ENCODE peak calls at places on chromosomes 4 and X, in seven cellular contexts. N is brain microvascular endothelial cell, S is pancreas, V is lung, M is tibial artery, E is astrocyte of the cerebellum, C is psoas muscle. P is an unnamed sample.

GRCh38 chr4:147049940-147050852 is 104.5 kb upstream of the TTC29 start:
- DNase-seq in N (peak; percentile 3), S (no peak), V (peak; percentile 32), M (no peak), E (no peak), C (no peak), P (peak; percentile 63)

GRCh38 chr4:69849969-69850368 is 10.0 kb downstream of the SULT1E1 start:
- DNase-seq in N (no peak), S (no peak), V (no peak), M (no peak), E (no peak), C (no peak), P (no peak)

GRCh38 chrX:27918799-27919198 is 62.5 kb downstream of the DCAF8L1 start:
- DNase-seq in N (no peak), S (no peak), V (no peak), M (no peak), E (peak; percentile 4), C (no peak), P (peak; percentile 42)

GRCh38 chr4:184664445-184665210 is 15.1 kb downstream of the PRIMPOL start:
- DNase-seq in N (no peak), S (no peak), V (no peak), M (no peak), E (no peak), C (no peak), P (peak; percentile 36)

GRCh38 chr4:6331018-6331417 is 61.4 kb downstream of the WFS1 start:
- DNase-seq in N (no peak), S (no peak), V (no peak), M (no peak), E (no peak), C (peak; percentile 30), P (peak; percentile 35)

GRCh38 chr4:5891563-5892320 is 1.1 kb downstream of the CRMP1 start:
- DNase-seq in N (no peak), S (no peak), V (no peak), M (no peak), E (no peak), C (no peak), P (no peak)

GRCh38 chr4:5890063-5890727 is 2.7 kb downstream of the CRMP1 start:
- DNase-seq in N (no peak), S (no peak), V (no peak), M (no peak), E (no peak), C (no peak), P (no peak)

GRCh38 chrX:100263650-100264049 is 146.4 kb downstream of the PCDH19 start:
- DNase-seq in N (no peak), S (no peak), V (no peak), M (no peak), E (no peak), C (no peak), P (peak; percentile 0)

GRCh38 chr4:36042122-36042970 is 202.0 kb downstream of the ARAP2 start:
- DNase-seq in N (no peak), S (no peak), V (no peak), M (no peak), E (no peak), C (no peak), P (no peak)

GRCh38 chr4:104727643-104728042 is 232.9 kb upstream of the CXXC4 start:
- DNase-seq in N (no peak), S (no peak), V (no peak), M (no peak), E (no peak), C (no peak), P (no peak)

GRCh38 chr4:10403633-10404445 is 53.4 kb downstream of the ZNF518B start:
- DNase-seq in N (peak; percentile 37), S (no peak), V (no peak), M (no peak), E (peak; percentile 11), C (no peak), P (peak; percentile 60)

GRCh38 chrX:124796989-124797388 is 450.6 kb downstream of the SH2D1A start:
- DNase-seq in N (no peak), S (no peak), V (no peak), M (no peak), E (no peak), C (no peak), P (no peak)

GRCh38 chrX:102604327-102604726 is 5.0 kb downstream of the ARMCX5 start:
- DNase-seq in N (no peak), S (no peak), V (no peak), M (no peak), E (no peak), C (no peak), P (no peak)

GRCh38 chrX:83508006-83508405 is at the start of gene POU3F4:
- DNase-seq in N (no peak), S (peak; percentile 17), V (no peak), M (no peak), E (peak; percentile 74), C (peak; percentile 52), P (peak; percentile 0)

GRCh38 chr4:166064706-166065105 is 191.7 kb downstream of the TLL1 start:
- DNase-seq in N (no peak), S (no peak), V (no peak), M (no peak), E (no peak), C (no peak), P (peak; percentile 93)

GRCh38 chr4:166073783-166074182 is 200.7 kb downstream of the TLL1 start:
- DNase-seq in N (no peak), S (no peak), V (no peak), M (no peak), E (no peak), C (no peak), P (no peak)

GRCh38 chr4:166065324-166065723 is 192.3 kb downstream of the TLL1 start:
- DNase-seq in N (no peak), S (no peak), V (no peak), M (no peak), E (no peak), C (no peak), P (peak; percentile 69)

GRCh38 chr4:166066936-166067335 is 193.9 kb downstream of the TLL1 start:
- DNase-seq in N (no peak), S (no peak), V (no peak), M (no peak), E (no peak), C (no peak), P (no peak)

DNA sequence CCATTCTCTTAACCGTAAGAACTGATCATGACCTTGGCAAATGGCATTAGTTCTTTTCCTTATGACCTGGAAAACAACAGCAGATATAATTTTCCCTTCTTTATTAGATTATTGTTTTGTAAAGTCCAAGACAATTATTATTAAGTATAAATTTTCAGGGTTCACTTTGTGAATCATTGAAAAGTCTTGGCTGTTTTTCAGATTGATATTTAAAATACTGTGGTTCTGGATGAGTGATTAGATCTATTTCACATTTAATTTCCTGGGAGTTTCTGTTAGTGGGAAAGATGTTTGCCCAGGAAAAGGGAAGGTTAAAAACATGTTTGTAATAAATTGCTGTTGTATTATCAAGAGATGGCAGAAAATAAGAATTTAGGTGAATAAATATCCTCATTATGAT is 194.9 kb downstream of the TLL1 start:
- DNase-seq in N (no peak), S (no peak), V (no peak), M (no peak), E (no peak), C (no peak), P (no peak)
- TF ChIP-seq CTCF in N (no peak), S (no peak), V (no peak), M (no peak), E (no peak), C (no peak), P (no peak)

GRCh38 chrX:281166-281999 is at the start of gene PLCXD1:
- DNase-seq in N (no peak), S (peak; percentile 14), V (no peak), M (no peak), E (peak; percentile 24), C (no peak), P (peak; percentile 44)
- H3K4me3 ChIP-seq in N (peak within 1 kb of the TSS; percentile 46), S (no peak within 1 kb of the TSS), V (no peak within 1 kb of the TSS), M (peak within 1 kb of the TSS; percentile 6), E (peak within 1 kb of the TSS; percentile 41), C (no peak within 1 kb of the TSS), P (peak within 1 kb of the TSS; percentile 30)

DNA sequence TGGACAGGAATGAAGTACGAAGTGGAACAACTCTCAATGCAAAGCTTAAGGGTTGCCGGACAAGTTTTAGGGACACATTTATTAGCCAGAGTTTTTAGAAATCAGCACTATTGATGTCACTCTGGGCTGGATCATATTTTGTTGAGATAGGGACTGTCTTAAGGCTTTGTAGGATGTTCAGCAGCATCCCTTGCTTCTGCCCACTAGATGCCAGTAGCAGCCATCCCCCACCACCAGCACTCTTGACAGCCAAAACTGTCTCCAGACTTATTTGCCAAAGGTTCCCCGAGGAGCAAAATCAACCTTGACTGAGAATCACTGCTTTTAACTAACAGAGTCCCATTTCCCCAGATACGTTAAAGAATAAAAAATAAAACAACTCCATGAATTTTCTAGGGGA is 1497.3 kb downstream of the STIM2 start:
- DNase-seq in N (no peak), S (no peak), V (no peak), M (no peak), E (no peak), C (no peak), P (peak; percentile 41)
- TF ChIP-seq CTCF in N (peak; percentile 69), S (no peak), V (no peak), M (no peak), E (no peak), C (no peak), P (peak; percentile 42)

DNA sequence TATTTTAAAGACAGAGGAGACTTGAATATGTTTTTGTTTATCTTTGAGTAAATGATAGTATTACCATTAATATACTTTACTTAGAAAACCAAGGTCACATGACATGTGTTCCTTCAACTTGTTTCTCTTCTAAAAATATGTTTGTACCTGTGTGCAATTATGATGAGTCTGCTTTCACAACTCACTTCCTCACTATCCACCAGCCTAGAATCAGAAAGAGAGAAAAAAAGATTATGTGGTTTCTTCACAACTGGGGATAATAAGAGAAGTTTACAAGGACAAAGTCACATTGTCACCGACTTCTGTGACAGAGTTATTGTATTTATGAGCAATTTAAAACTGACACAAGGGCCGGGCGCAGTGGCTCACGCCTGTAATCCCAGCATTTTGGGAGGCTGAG is 1112.1 kb downstream of the RPA4 start:
- DNase-seq in N (no peak), S (no peak), V (no peak), M (no peak), E (no peak), C (no peak), P (no peak)
- H3K4me3 ChIP-seq in N (no peak overlapping the region), S (no peak overlapping the region), V (no peak overlapping the region), M (no peak overlapping the region), E (no peak overlapping the region), C (no peak overlapping the region), P (no peak overlapping the region)

GRCh38 chrX:19194285-19195242 is 72.3 kb upstream of the ADGRG2 start:
- DNase-seq in N (no peak), S (no peak), V (no peak), M (no peak), E (no peak), C (no peak), P (no peak)
- TF ChIP-seq CTCF in N (no peak), S (no peak), V (no peak), M (no peak), E (no peak), C (no peak), P (no peak)

DNA sequence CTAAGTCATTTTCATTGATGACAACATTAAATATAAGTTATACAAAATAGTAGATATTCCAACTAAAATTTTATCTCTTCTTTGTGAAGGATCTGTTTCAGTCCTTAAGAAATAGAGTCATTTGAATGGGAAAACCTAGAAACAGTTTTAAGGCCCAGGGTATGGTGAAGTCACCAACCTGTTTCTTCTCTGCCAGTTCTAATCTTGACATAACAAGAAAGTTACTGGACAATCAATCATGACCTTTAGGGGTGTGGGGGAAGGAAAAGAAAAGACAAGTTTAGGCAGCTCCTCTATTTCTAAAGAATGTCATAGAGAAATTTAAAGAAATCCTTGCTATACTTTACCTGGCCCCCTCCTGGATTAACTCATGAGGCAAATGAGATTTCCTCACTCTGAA is 426.0 kb downstream of the RPA4 start:
- DNase-seq in N (no peak), S (no peak), V (no peak), M (no peak), E (no peak), C (no peak), P (peak; percentile 23)
- H3K4me3 ChIP-seq in N (no peak overlapping the region), S (no peak overlapping the region), V (no peak overlapping the region), M (no peak overlapping the region), E (no peak overlapping the region), C (no peak overlapping the region), P (no peak overlapping the region)